ENCODE peak calls at places on chromosomes 3 and 15, in seven cellular contexts. D is HCT116, L is iPS-NIHi11, B is mucosa of gallbladder, F is NT2/D1, G is dorsolateral prefrontal cortex, S is T-helper 9 cell. R is an unnamed sample.

GRCh38 chr15:79265167-79265566 is 17.4 kb upstream of the ANKRD34C start:
- DNase-seq in L (no peak), D (peak; percentile 3), G (no peak), F (no peak), S (no peak), B (no peak), R (no peak)

GRCh38 chr15:66515901-66516322 is 10.8 kb downstream of the ZWILCH start:
- DNase-seq in F (peak; percentile 46), S (no peak), B (no peak), L (peak; percentile 60), G (no peak), D (no peak), R (no peak)

GRCh38 chr3:99962703-99963102 is 145.0 kb downstream of the CMSS1 start:
- DNase-seq in L (no peak), G (no peak), F (no peak), B (no peak), S (no peak), D (no peak), R (no peak)

GRCh38 chr3:142215111-142215510 is 10.3 kb downstream of the GK5 start:
- DNase-seq in F (no peak), G (no peak), L (no peak), D (no peak), S (no peak), B (no peak), R (no peak)

GRCh38 chr15:22974745-22975144 is 5.4 kb downstream of the CYFIP1 start:
- DNase-seq in D (no peak), G (no peak), F (no peak), S (no peak), B (no peak), L (no peak), R (no peak)

GRCh38 chr3:58580826-58581327 is 3.7 kb upstream of the FAM107A start:
- DNase-seq in S (no peak), L (no peak), F (no peak), B (no peak), G (no peak), D (no peak), R (no peak)

GRCh38 chr3:46505953-46506352 is 8.2 kb downstream of the RTP3 start:
- DNase-seq in S (no peak), D (no peak), G (no peak), B (no peak), L (no peak), F (no peak), R (no peak)

GRCh38 chr15:31867536-31868442 is 162.5 kb upstream of the CHRNA7 start:
- DNase-seq in B (peak; percentile 37), F (peak; percentile 51), G (peak; percentile 46), D (peak; percentile 46), S (peak; percentile 54), L (peak; percentile 75), R (peak; percentile 79)

GRCh38 chr15:101433396-101433795 is 56.1 kb downstream of the PCSK6 start:
- DNase-seq in S (no peak), D (no peak), F (no peak), L (peak; percentile 56), G (no peak), B (no peak), R (no peak)

GRCh38 chr3:129563850-129564535 is 21.0 kb downstream of the H1-8 start:
- DNase-seq in G (no peak), B (no peak), F (no peak), D (no peak), L (no peak), S (no peak), R (no peak)

GRCh38 chr3:99878005-99878404 is 60.3 kb downstream of the CMSS1 start:
- DNase-seq in F (no peak), B (no peak), S (no peak), D (peak; percentile 51), L (no peak), G (no peak), R (no peak)

GRCh38 chr3:129486057-129487035 is 42.1 kb upstream of the RHO start:
- DNase-seq in F (peak; percentile 48), L (peak; percentile 56), S (no peak), D (no peak), G (no peak), B (no peak), R (no peak)

GRCh38 chr3:149221783-149222517 is at the start of gene CP:
- DNase-seq in B (no peak), F (no peak), D (no peak), S (no peak), G (no peak), L (no peak), R (no peak)

GRCh38 chr3:170419301-170420087 is 826 bp downstream of the CLDN11 start:
- DNase-seq in B (no peak), L (peak; percentile 64), F (no peak), G (peak; percentile 31), S (no peak), D (no peak), R (peak; percentile 63)

GRCh38 chr3:13715167-13715954 is 164.5 kb downstream of the WNT7A start:
- DNase-seq in S (no peak), B (no peak), F (no peak), G (no peak), L (no peak), D (no peak), R (no peak)

GRCh38 chr3:148062590-148062989 is 635.1 kb upstream of the AGTR1 start:
- DNase-seq in B (no peak), D (no peak), S (no peak), L (no peak), G (no peak), F (no peak), R (no peak)

GRCh38 chr3:180402463-180403073 is 199.4 kb upstream of the TTC14 start:
- DNase-seq in F (no peak), S (no peak), G (no peak), D (no peak), B (no peak), L (no peak), R (no peak)

GRCh38 chr15:81056276-81056675 is 55.6 kb downstream of the TLNRD1 start:
- DNase-seq in D (no peak), L (no peak), S (no peak), B (no peak), F (no peak), G (no peak), R (no peak)

GRCh38 chr3:50194903-50195500 is 3.6 kb downstream of the GNAT1 start:
- DNase-seq in S (peak; percentile 48), B (no peak), L (peak; percentile 87), G (no peak), F (no peak), D (peak; percentile 42), R (no peak)

GRCh38 chr3:156553705-156554356 is 1.1 kb downstream of the SSR3 start:
- DNase-seq in F (no peak), B (no peak), D (peak; percentile 1), G (no peak), L (no peak), S (no peak), R (no peak)

GRCh38 chr3:58466899-58467563 is 24.9 kb upstream of the KCTD6 start:
- DNase-seq in G (no peak), B (no peak), D (no peak), L (no peak), F (no peak), S (no peak), R (no peak)

GRCh38 chr3:23068016-23068728 is 135.0 kb upstream of the UBE2E2 start:
- DNase-seq in S (no peak), F (peak; percentile 73), G (no peak), B (no peak), L (peak; percentile 34), D (no peak), R (no peak)

GRCh38 chr3:24232784-24233183 is 261.9 kb downstream of the THRB start:
- DNase-seq in L (no peak), D (no peak), S (no peak), G (no peak), F (no peak), B (no peak), R (no peak)

GRCh38 chr3:122858373-122858772 is 63.5 kb downstream of the SLC49A4 start:
- DNase-seq in L (peak; percentile 7), B (no peak), F (no peak), S (no peak), G (no peak), D (peak; percentile 15), R (no peak)

GRCh38 chr15:24962880-24963279 is 8.1 kb downstream of the SNRPN start:
- DNase-seq in B (no peak), S (no peak), D (no peak), L (no peak), F (no peak), G (no peak), R (no peak)

GRCh38 chr3:101261506-101261905 is 58.9 kb downstream of the IMPG2 start:
- DNase-seq in B (no peak), G (no peak), D (no peak), S (no peak), F (no peak), L (no peak), R (no peak)

GRCh38 chr3:107662109-107662477 is 139.3 kb downstream of the BBX start:
- DNase-seq in L (no peak), G (peak; percentile 19), D (no peak), S (no peak), B (peak; percentile 26), F (no peak), R (no peak)

GRCh38 chr3:122343654-122344053 is 18.6 kb downstream of the CSTA start:
- DNase-seq in S (no peak), D (no peak), G (no peak), B (no peak), F (no peak), L (no peak), R (no peak)

GRCh38 chr3:176362191-176362731 is 835.0 kb downstream of the TBL1XR1 start:
- DNase-seq in G (no peak), L (peak; percentile 27), B (no peak), D (no peak), S (no peak), F (no peak), R (no peak)